ENCODE peak calls at places on chromosomes 11 and 22, in seven cellular contexts. O is lower leg skin, J is IMR-90, R is prostate gland, S is spleen, Y is choroid plexus epithelial cell, B is ovary. X is an unnamed sample.

GRCh38 chr11:67031791-67032561 is 9.0 kb downstream of the SYT12 start:
- DNase-seq in R (no peak), J (peak), B (no peak), O (no peak), Y (peak), S (no peak), X (no peak)

GRCh38 chr22:46370584-46371373 is 35.3 kb downstream of the TRMU start:
- DNase-seq in S (no peak), B (no peak), Y (no peak), J (no peak), R (no peak), O (no peak), X (no peak)

GRCh38 chr11:6357222-6357621 is 33.1 kb upstream of the SMPD1 start:
- DNase-seq in R (no peak), J (peak), S (no peak), B (peak), O (peak), Y (peak), X (peak)

GRCh38 chr11:65851083-65851579 is 6.8 kb downstream of the CFL1 start:
- DNase-seq in J (no peak), O (no peak), Y (peak), R (no peak), B (no peak), S (no peak), X (no peak)

GRCh38 chr11:1067812-1068496 is 6.7 kb upstream of the MUC2 start:
- DNase-seq in Y (no peak), R (no peak), J (no peak), S (no peak), B (no peak), O (no peak), X (no peak)

GRCh38 chr11:112024178-112024777 is 930 bp upstream of the DLAT start:
- DNase-seq in Y (peak), R (no peak), S (no peak), O (no peak), B (no peak), J (no peak), X (no peak)

GRCh38 chr11:96465537-96465936 is 75.7 kb downstream of the JRKL start:
- DNase-seq in B (no peak), O (no peak), Y (no peak), S (no peak), R (no peak), J (no peak), X (no peak)

GRCh38 chr11:27385245-27385644 is 22.2 kb upstream of the CCDC34 start:
- DNase-seq in S (no peak), J (peak), O (no peak), R (no peak), B (no peak), Y (peak), X (peak)

GRCh38 chr22:21643533-21644357 is 1.6 kb downstream of the SDF2L1 start:
- DNase-seq in Y (no peak), O (no peak), J (no peak), R (no peak), B (no peak), S (no peak), X (no peak)

GRCh38 chr11:117473692-117474091 is 146.0 kb downstream of the CEP164 start:
- DNase-seq in B (no peak), J (no peak), R (no peak), S (no peak), O (no peak), Y (no peak), X (no peak)

GRCh38 chr11:112525844-112526590 is 265.4 kb upstream of the PLET1 start:
- DNase-seq in O (no peak), B (no peak), R (no peak), J (no peak), Y (no peak), S (no peak), X (no peak)

GRCh38 chr22:44392446-44392921 is 79.7 kb upstream of the SHISAL1 start:
- DNase-seq in S (peak), J (peak), O (no peak), Y (no peak), R (no peak), B (peak), X (no peak)

GRCh38 chr11:109422755-109423113 is 744 bp downstream of the C11orf87 start:
- DNase-seq in O (no peak), S (no peak), B (no peak), R (no peak), Y (peak), J (no peak), X (no peak)

GRCh38 chr11:128297805-128298204 is 289.6 kb downstream of the ETS1 start:
- DNase-seq in R (no peak), B (no peak), J (no peak), O (no peak), S (no peak), Y (no peak), X (no peak)

GRCh38 chr11:41622707-41623359 is 163.4 kb upstream of the LRRC4C start:
- DNase-seq in J (no peak), Y (no peak), S (no peak), B (no peak), R (no peak), O (no peak), X (no peak)

GRCh38 chr11:69339916-69340565 is 46.1 kb downstream of the MYEOV start:
- DNase-seq in O (no peak), B (no peak), Y (no peak), S (no peak), J (no peak), R (no peak), X (no peak)

GRCh38 chr11:83044958-83045712 is 26.6 kb downstream of the RAB30 start:
- DNase-seq in J (peak), O (no peak), B (no peak), Y (peak), S (no peak), R (no peak), X (no peak)

GRCh38 chr11:71566081-71566620 is 788 bp downstream of the KRTAP5-10 start:
- DNase-seq in Y (no peak), R (no peak), B (no peak), S (no peak), O (no peak), J (no peak), X (no peak)

GRCh38 chr22:27880778-27881394 is 38.2 kb downstream of the PITPNB start:
- DNase-seq in R (peak), Y (peak), J (peak), B (peak), S (no peak), O (peak), X (peak)

GRCh38 chr11:36346562-36347383 is 50.7 kb downstream of the PRR5L start:
- DNase-seq in B (no peak), R (no peak), J (peak), Y (no peak), O (no peak), S (no peak), X (no peak)

GRCh38 chr22:16568425-16568758 is 24.2 kb downstream of the CCT8L2 start:
- DNase-seq in Y (no peak), O (no peak), S (no peak), J (no peak), B (no peak), R (no peak), X (no peak)

GRCh38 chr22:46408568-46409506 is 73.3 kb downstream of the TRMU start:
- DNase-seq in S (no peak), R (no peak), O (no peak), J (no peak), Y (no peak), B (no peak), X (no peak)

GRCh38 chr11:20933086-20933485 is 263.7 kb downstream of the NELL1 start:
- DNase-seq in B (no peak), J (no peak), R (no peak), Y (no peak), O (no peak), S (no peak), X (no peak)

GRCh38 chr11:108125126-108125525 is 3.8 kb downstream of the ACAT1 start:
- DNase-seq in J (no peak), O (no peak), B (no peak), R (no peak), Y (no peak), S (no peak), X (no peak)

GRCh38 chr11:84522331-84522730 is 1104.8 kb downstream of the DLG2 start:
- DNase-seq in J (no peak), R (no peak), Y (peak), S (no peak), B (no peak), O (no peak), X (no peak)

GRCh38 chr11:132068556-132068955 is 698.1 kb downstream of the NTM start:
- DNase-seq in O (no peak), Y (no peak), R (no peak), J (no peak), B (no peak), S (no peak), X (no peak)

GRCh38 chr22:35454416-35455054 is 54.6 kb downstream of the MCM5 start:
- DNase-seq in Y (no peak), S (no peak), O (no peak), R (no peak), J (no peak), B (no peak), X (no peak)

GRCh38 chr11:27861706-27862430 is 161.6 kb upstream of the BDNF start:
- DNase-seq in Y (peak), R (no peak), O (no peak), B (no peak), S (no peak), J (peak), X (peak)

GRCh38 chr11:2531987-2532703 is 87.3 kb downstream of the KCNQ1 start:
- DNase-seq in S (peak), J (no peak), B (no peak), O (no peak), R (no peak), Y (no peak), X (no peak)

GRCh38 chr11:119910650-119911049 is 181.7 kb upstream of the NECTIN1 start:
- DNase-seq in R (no peak), B (no peak), S (no peak), O (no peak), J (no peak), Y (no peak), X (no peak)

GRCh38 chr11:7485136-7485853 is at the start of gene OLFML1:
- DNase-seq in O (no peak), B (peak), Y (peak), S (no peak), J (no peak), R (no peak), X (no peak)

GRCh38 chr22:45271667-45272188 is 13.0 kb upstream of the UPK3A start:
- DNase-seq in S (no peak), O (peak), B (no peak), J (no peak), Y (no peak), R (no peak), X (no peak)

GRCh38 chr22:45971389-45972028 is 5.5 kb downstream of the WNT7B start:
- DNase-seq in S (no peak), O (no peak), B (no peak), Y (no peak), J (no peak), R (no peak), X (no peak)

GRCh38 chr22:44246615-44247326 is 66.0 kb downstream of the SHISAL1 start:
- DNase-seq in J (no peak), S (no peak), R (no peak), O (no peak), B (no peak), Y (no peak), X (no peak)

GRCh38 chr11:210122-210802 is 2.8 kb downstream of the RIC8A start:
- DNase-seq in R (no peak), J (peak), B (peak), Y (peak), O (no peak), S (no peak), X (peak)

DNA sequence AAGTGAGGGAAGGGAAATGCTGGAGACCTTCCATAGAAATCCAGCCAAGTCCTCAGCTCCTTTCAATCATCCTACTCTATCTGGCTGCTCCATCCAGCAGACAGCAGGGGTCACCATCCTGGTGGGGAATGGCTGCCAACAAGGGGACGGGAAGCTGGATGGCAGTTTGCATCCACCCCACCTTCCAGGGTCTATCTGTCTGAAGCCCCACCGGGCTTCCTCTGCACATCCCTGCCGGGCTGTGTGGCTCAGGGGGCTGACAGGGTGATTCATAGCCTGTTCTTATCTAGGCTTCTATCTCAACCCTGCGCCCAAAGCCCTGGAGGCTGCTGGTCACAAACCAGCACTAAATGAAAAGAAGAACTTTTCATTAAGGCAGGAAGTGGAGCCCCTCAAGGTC is 1.1 kb downstream of the SYTL2 start:
- DNase-seq in Y (no peak), S (no peak), O (no peak), B (no peak), J (no peak), R (no peak), X (no peak)
- TF ChIP-seq CTCF in Y (peak), S (no peak), O (no peak), B (no peak), J (no peak), R (no peak), X (peak)

GRCh38 chr11:37699644-37700043 is 1101.6 kb upstream of the RAG2 start:
- DNase-seq in S (no peak), B (no peak), O (no peak), Y (no peak), R (no peak), J (no peak), X (no peak)
- TF ChIP-seq CTCF in S (no peak), B (no peak), O (no peak), Y (no peak), R (no peak), J (no peak), X (no peak)

GRCh38 chr11:101430236-101430635 is 153.6 kb downstream of the TRPC6 start:
- DNase-seq in S (no peak), R (no peak), B (no peak), Y (no peak), J (no peak), O (no peak), X (no peak)
- TF ChIP-seq CTCF in S (no peak), R (no peak), B (no peak), Y (no peak), J (no peak), O (no peak), X (no peak)

GRCh38 chr22:37058917-37059701 is 7.6 kb downstream of the KCTD17 start:
- DNase-seq in B (no peak), O (no peak), Y (no peak), J (no peak), R (no peak), S (no peak), X (no peak)
- TF ChIP-seq CTCF in B (no peak), O (no peak), Y (no peak), J (no peak), R (no peak), S (no peak), X (no peak)

DNA sequence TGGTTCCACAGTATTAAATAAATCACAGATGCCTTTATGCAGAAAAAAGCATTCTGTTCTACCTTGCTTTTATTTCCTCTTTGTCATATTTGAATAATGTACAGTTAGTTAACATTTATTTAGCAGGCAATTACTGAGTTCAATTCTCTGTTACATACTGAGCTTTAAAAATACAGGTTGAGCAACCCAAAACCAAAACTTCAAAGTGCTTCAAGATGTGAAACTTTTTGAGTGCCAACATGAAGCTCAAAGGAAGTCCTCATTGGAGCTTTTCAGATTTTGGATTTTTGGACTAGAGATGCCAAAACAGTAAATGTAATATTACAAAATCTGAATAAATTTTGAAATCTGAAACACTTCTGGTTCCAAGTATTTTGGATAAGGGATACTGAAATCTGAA is 54.1 kb downstream of the PDHX start:
- DNase-seq in S (no peak), R (no peak), O (no peak), J (no peak), B (no peak), Y (no peak), X (no peak)
- TF ChIP-seq CTCF in S (no peak), R (no peak), O (no peak), J (no peak), B (no peak), Y (no peak), X (no peak)

GRCh38 chr11:23406131-23406819 is 546.0 kb upstream of the CCDC179 start:
- DNase-seq in B (no peak), J (no peak), R (no peak), S (peak), Y (no peak), O (no peak), X (no peak)

GRCh38 chr11:23403210-23404185 is 543.2 kb upstream of the CCDC179 start:
- DNase-seq in Y (no peak), R (no peak), B (no peak), S (no peak), O (no peak), J (no peak), X (no peak)

GRCh38 chr11:23399995-23400394 is 539.7 kb upstream of the CCDC179 start:
- DNase-seq in S (peak), O (no peak), Y (no peak), B (no peak), J (no peak), R (no peak), X (no peak)

GRCh38 chr11:23405350-23405937 is 545.2 kb upstream of the CCDC179 start:
- DNase-seq in R (no peak), B (peak), S (peak), J (no peak), Y (no peak), O (no peak), X (no peak)

DNA sequence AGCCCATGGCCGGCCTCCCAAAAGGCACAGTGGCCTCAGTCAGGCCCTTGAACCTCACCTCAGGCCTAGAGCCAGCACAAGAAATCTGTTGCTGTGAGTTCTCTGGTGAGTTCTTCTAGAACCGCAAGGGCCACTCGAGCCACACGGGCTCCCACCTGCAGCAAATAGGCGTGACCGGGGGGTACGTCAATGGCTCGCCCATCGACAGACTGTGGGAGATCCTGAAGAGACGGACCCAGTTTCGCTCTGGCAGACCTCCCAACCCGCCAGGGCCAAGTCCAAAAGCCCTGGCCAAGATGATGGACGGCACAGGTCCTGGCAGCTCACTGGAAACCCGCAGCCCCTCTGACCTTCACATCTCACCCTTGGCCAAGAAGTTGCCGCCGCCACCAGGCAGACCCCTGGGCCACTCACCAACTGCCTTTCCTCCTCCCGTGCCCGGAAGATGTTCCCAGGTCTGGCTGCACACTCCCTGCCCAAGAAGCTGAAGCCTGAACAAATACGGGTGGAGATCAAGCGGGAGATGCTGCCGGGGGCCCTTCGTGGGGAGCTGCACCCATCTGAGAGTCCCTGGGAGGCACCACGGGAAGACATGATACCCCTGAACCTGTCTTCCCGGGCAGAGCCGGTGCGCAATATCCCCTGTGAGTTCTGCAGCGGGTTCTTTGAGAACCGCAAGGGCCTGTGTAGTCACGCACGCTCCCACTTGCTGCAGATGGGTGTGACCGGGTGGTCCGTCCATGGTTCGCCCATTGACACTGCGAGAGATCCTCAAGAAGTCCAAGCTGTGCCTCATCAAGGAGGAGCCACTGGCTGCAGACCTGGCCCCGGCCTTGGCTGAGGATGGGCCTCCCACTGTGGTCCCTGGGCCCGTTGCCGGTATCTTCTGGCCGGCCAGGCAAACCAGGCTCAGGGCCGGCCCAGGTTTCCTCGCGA is 544.2 kb upstream of the CCDC179 start:
- DNase-seq in B (no peak), Y (no peak), S (peak), O (no peak), R (no peak), J (no peak), X (no peak)
- TF ChIP-seq CTCF in B (no peak), Y (no peak), S (no peak), O (no peak), R (no peak), J (no peak), X (no peak)

GRCh38 chr11:93131709-93132108 is 66.1 kb downstream of the SLC36A4 start:
- DNase-seq in B (no peak), Y (no peak), J (no peak), S (no peak), R (no peak), O (no peak), X (no peak)
- TF ChIP-seq CTCF in B (no peak), Y (peak), J (peak), S (no peak), R (no peak), O (no peak), X (peak)

DNA sequence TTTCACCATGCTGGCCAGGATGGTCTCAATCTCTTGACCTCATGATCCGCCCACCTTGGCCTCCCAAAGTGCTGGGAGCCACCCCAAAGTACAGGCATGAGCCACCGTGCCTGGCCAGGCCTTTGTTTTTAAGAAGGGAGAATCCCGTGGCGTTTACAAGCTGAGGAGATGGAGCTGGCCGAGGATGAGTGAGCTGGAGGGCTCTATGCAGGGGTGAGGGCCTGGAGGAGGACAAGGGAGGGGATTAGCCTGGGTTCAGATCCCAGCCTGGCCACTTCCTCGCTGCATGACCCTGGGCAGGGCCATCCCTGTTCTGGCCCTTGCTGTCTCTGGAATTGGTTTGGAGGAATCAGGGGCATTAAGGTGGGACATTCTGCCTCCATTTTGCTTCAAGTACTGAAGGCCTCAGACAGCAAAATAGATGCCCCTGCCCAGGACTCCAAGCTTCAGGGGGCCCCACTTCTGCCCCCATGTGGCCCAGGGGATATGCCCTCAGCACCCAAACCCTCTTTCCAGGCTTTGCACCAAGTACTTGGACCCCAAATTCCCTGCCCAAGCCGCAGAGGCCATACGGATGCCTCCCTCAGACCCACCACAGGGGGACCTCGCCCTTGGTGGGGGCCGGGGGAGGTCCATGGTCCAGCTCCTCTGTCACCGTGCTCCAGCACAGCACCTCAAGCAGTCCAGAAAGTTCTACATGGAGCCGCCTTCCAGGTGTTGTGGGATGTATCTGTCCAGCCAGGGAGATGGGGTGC is 12.1 kb upstream of the LRP5 start:
- DNase-seq in O (no peak), S (peak), B (no peak), R (no peak), Y (no peak), J (no peak), X (no peak)
- TF ChIP-seq CTCF in O (no peak), S (no peak), B (no peak), R (no peak), Y (no peak), J (no peak), X (peak)

GRCh38 chr11:59787816-59788215 is 22.8 kb downstream of the MRPL16 start:
- DNase-seq in R (no peak), J (peak), Y (peak), B (no peak), O (no peak), S (no peak), X (no peak)
- TF ChIP-seq CTCF in R (no peak), J (no peak), Y (no peak), B (no peak), O (no peak), S (no peak), X (no peak)